ENCODE peak calls at places on chromosome 14, in five cellular contexts. M, N, B, K and E are unnamed samples.

GRCh38 chr14:100132161-100132902 is 27.1 kb downstream of the DEGS2 start:
- DNase-seq in M (no peak), N (no peak), B (no peak), K (no peak), E (no peak)

GRCh38 chr14:90805662-90806548 is 10.3 kb downstream of the TTC7B start:
- DNase-seq in M (no peak), N (no peak), B (no peak), K (no peak), E (no peak)

GRCh38 chr14:20801726-20802125 is 918 bp downstream of the RNASE1 start:
- DNase-seq in M (no peak), N (no peak), B (no peak), K (no peak), E (peak; percentile 69)

GRCh38 chr14:71225108-71225507 is 317.8 kb downstream of the PCNX1 start:
- DNase-seq in M (no peak), N (no peak), B (no peak), K (no peak), E (no peak)

GRCh38 chr14:29446971-29447370 is 480.7 kb downstream of the PRKD1 start:
- DNase-seq in M (no peak), N (no peak), B (no peak), K (no peak), E (no peak)

GRCh38 chr14:91142214-91142668 is 28.4 kb downstream of the DGLUCY start:
- DNase-seq in M (no peak), N (no peak), B (no peak), K (no peak), E (no peak)

GRCh38 chr14:68578597-68578996 is 214.3 kb downstream of the ZFP36L1 start:
- DNase-seq in M (no peak), N (no peak), B (no peak), K (no peak), E (no peak)

GRCh38 chr14:23307687-23308644 is 1.3 kb downstream of the BCL2L2 start:
- DNase-seq in M (no peak), N (no peak), B (no peak), K (peak; percentile 87), E (no peak)

GRCh38 chr14:50864911-50865310 is 6.9 kb upstream of the ABHD12B start:
- DNase-seq in M (no peak), N (no peak), B (no peak), K (no peak), E (no peak)

GRCh38 chr14:100884456-100884855 is 19.1 kb downstream of the RTL1 start:
- DNase-seq in M (no peak), N (no peak), B (no peak), K (no peak), E (no peak)

GRCh38 chr14:99272669-99273024 is 650 bp upstream of the BCL11B start:
- DNase-seq in M (no peak), N (no peak), B (no peak), K (no peak), E (no peak)

GRCh38 chr14:72849222-72849621 is 44.7 kb downstream of the DPF3 start:
- DNase-seq in M (no peak), N (peak; percentile 84), B (no peak), K (no peak), E (no peak)

GRCh38 chr14:20684662-20685456 is 499 bp downstream of the RNASE4 start:
- DNase-seq in M (peak; percentile 64), N (no peak), B (no peak), K (peak; percentile 60), E (peak; percentile 50)

DNA sequence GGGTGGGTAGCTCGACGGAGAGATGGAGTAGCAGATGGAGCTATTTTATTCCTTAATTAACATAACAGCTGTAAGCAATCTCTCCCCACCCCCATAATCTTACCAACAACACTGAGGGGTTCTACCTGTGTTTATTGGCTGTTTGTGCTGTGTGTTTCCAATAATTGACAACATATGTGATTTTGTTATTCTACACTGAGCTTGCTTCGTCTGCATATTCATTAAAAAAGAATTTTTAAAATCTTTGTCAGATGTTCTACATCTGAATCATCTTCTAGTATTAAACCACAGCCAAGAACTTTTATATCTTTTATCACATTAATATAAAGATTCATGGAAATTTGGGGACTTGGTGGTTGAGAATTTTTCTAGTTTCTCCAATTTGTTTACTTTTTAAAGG is 206.6 kb downstream of the PELI2 start:
- DNase-seq in M (no peak), N (no peak), B (no peak), K (no peak), E (no peak)
- H3K4me3 ChIP-seq in M (no peak overlapping the region), N (no peak overlapping the region), B (no peak overlapping the region), K (no peak overlapping the region), E (no peak overlapping the region)

DNA sequence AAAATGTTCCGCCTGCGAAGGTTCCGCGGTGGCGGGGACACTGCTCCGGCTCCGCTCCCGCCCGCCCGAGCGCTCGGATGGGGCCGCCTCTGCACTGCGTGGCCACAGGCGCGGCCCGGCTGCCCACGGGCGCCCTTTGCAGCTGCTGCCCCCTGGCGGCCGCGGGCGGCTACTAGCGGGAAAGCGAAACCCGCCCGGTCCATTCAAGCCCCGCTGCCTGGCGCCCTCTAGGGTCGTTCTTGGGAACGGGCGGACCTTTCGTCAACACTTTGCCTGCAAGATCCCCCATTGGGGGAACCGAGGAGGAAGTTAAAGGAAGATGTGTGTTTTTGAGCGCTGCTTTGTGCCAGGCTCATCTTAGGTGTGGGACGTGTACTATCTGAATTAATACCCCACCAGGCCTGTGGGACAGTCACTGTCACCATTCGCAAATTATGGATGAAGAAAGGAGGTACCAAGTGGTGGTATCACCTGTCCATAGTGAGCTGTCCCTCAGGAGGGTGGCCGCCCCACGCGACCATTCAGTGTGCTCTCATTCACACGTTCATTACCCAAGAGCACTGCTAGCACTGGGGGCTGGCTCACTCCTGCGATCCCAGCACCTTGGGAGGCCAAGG is 19.4 kb downstream of the GPR132 start:
- DNase-seq in M (peak; percentile 98), N (peak; percentile 92), B (peak; percentile 86), K (peak; percentile 59), E (peak; percentile 98)
- H3K4me3 ChIP-seq in M (no peak overlapping the region), N (no peak overlapping the region), B (no peak overlapping the region), K (no peak overlapping the region), E (no peak overlapping the region)

DNA sequence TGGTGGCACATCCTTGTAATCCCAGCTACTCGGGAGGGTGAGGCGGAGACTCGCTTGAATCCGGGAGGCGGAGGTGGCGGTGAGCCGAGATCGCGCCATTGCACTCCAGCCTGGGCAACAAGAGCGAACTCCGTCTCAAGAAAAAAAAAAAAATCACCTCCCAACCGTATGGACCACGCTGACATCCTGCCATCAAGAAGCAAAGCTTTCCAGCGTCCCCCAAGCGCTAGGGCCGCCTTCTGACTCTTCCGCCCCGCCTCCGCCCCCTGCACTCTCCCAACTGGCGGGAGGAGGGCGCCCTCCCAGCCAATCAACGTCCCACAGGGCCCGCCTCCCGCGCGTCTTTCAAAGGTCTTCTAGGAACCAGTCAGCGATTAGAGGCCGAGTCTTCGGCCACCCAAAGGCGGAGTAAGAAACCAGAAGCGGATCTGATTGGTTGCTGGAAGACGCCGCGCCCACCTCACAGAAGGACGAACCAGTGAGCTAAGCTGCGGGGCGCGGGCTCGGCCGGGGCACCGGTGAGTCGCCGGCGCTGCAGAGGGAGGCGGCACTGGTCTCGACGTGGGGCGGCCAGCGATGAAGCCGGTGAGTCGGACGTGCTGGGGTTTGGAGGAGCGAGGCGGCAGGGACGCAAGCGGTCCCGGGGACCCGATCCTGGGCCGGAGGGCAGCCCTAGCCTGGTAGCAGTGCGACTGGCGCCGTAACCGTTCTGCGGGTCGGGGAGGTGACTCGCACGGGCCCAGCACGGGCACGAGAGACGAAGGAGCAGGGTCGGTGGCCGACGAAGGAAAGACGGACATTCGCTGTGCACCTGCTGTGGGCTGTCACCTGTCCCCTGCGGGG is at the start of gene CDKN3:
- DNase-seq in M (peak; percentile 96), N (peak; percentile 98), B (peak; percentile 98), K (peak; percentile 100), E (peak; percentile 97)
- H3K4me3 ChIP-seq in M (peak within 1 kb of the TSS; percentile 98), N (peak within 1 kb of the TSS; percentile 62), B (peak within 1 kb of the TSS; percentile 48), K (peak within 1 kb of the TSS; percentile 95), E (peak within 1 kb of the TSS; percentile 81)

GRCh38 chr14:103016594-103016993 is 40.8 kb downstream of the CDC42BPB start:
- DNase-seq in M (no peak), N (no peak), B (no peak), K (no peak), E (no peak)

GRCh38 chr14:103013028-103013427 is 44.3 kb downstream of the CDC42BPB start:
- DNase-seq in M (no peak), N (no peak), B (no peak), K (no peak), E (no peak)

GRCh38 chr14:103016071-103016470 is 41.3 kb downstream of the CDC42BPB start:
- DNase-seq in M (peak; percentile 50), N (no peak), B (no peak), K (no peak), E (no peak)

GRCh38 chr14:103014466-103015319 is 42.7 kb downstream of the CDC42BPB start:
- DNase-seq in M (peak; percentile 78), N (no peak), B (no peak), K (peak; percentile 57), E (no peak)

GRCh38 chr14:103015426-103015825 is 41.9 kb downstream of the CDC42BPB start:
- DNase-seq in M (peak; percentile 39), N (no peak), B (no peak), K (no peak), E (no peak)
- H3K4me3 ChIP-seq in M (no peak overlapping the region), N (no peak overlapping the region), B (no peak overlapping the region), K (no peak overlapping the region), E (no peak overlapping the region)